ENCODE peak calls at places on chromosomes 2 and 18, in eight cellular contexts. One of them, this sample, is unnamed.

GRCh38 chr2:11872247-11872947 is 126.0 kb downstream of the LPIN1 start:
- DNase-seq in tibial artery: no peak
- DNase-seq in HS-5: no peak
- DNase-seq in activated CD4-positive, alpha-beta memory T cell treated with anti-CD3 and anti-CD28 coated beads for 36 hours: no peak
- DNase-seq in RWPE1: no peak
- DNase-seq in fibroblast of mammary gland: no peak
- DNase-seq in activated naive CD4-positive, alpha-beta T cell treated with Interleukin-2 at 50 U/mL for 16 hours: no peak
- DNase-seq in right cardiac atrium: no peak
- DNase-seq in this sample: no peak

GRCh38 chr2:177275671-177276070 is 11.1 kb upstream of the NFE2L2 start:
- DNase-seq in tibial artery: no peak
- DNase-seq in HS-5: no peak
- DNase-seq in activated CD4-positive, alpha-beta memory T cell treated with anti-CD3 and anti-CD28 coated beads for 36 hours: no peak
- DNase-seq in RWPE1: no peak
- DNase-seq in fibroblast of mammary gland: peak; percentile 84
- DNase-seq in activated naive CD4-positive, alpha-beta T cell treated with Interleukin-2 at 50 U/mL for 16 hours: no peak
- DNase-seq in right cardiac atrium: peak; percentile 53
- DNase-seq in this sample: no peak

GRCh38 chr2:221570321-221571107 is 1.6 kb downstream of the EPHA4 start:
- DNase-seq in tibial artery: peak; percentile 65
- DNase-seq in HS-5: no peak
- DNase-seq in activated CD4-positive, alpha-beta memory T cell treated with anti-CD3 and anti-CD28 coated beads for 36 hours: peak; percentile 49
- DNase-seq in RWPE1: no peak
- DNase-seq in fibroblast of mammary gland: peak; percentile 31
- DNase-seq in activated naive CD4-positive, alpha-beta T cell treated with Interleukin-2 at 50 U/mL for 16 hours: peak; percentile 25
- DNase-seq in right cardiac atrium: peak; percentile 45
- DNase-seq in this sample: peak; percentile 16

GRCh38 chr2:238107525-238108422 is 7.6 kb downstream of the ESPNL start:
- DNase-seq in tibial artery: peak; percentile 63
- DNase-seq in HS-5: no peak
- DNase-seq in activated CD4-positive, alpha-beta memory T cell treated with anti-CD3 and anti-CD28 coated beads for 36 hours: no peak
- DNase-seq in RWPE1: no peak
- DNase-seq in fibroblast of mammary gland: no peak
- DNase-seq in activated naive CD4-positive, alpha-beta T cell treated with Interleukin-2 at 50 U/mL for 16 hours: no peak
- DNase-seq in right cardiac atrium: peak; percentile 40
- DNase-seq in this sample: no peak

GRCh38 chr2:150567771-150568278 is 80.4 kb upstream of the RND3 start:
- DNase-seq in tibial artery: no peak
- DNase-seq in HS-5: peak; percentile 47
- DNase-seq in activated CD4-positive, alpha-beta memory T cell treated with anti-CD3 and anti-CD28 coated beads for 36 hours: no peak
- DNase-seq in RWPE1: no peak
- DNase-seq in fibroblast of mammary gland: peak; percentile 60
- DNase-seq in activated naive CD4-positive, alpha-beta T cell treated with Interleukin-2 at 50 U/mL for 16 hours: no peak
- DNase-seq in right cardiac atrium: no peak
- DNase-seq in this sample: no peak

GRCh38 chr2:29191817-29192216 is 76.6 kb downstream of the CLIP4 start:
- DNase-seq in tibial artery: no peak
- DNase-seq in HS-5: no peak
- DNase-seq in activated CD4-positive, alpha-beta memory T cell treated with anti-CD3 and anti-CD28 coated beads for 36 hours: no peak
- DNase-seq in RWPE1: no peak
- DNase-seq in fibroblast of mammary gland: no peak
- DNase-seq in activated naive CD4-positive, alpha-beta T cell treated with Interleukin-2 at 50 U/mL for 16 hours: no peak
- DNase-seq in right cardiac atrium: no peak
- DNase-seq in this sample: no peak

GRCh38 chr18:62372156-62372555 is 47.0 kb downstream of the TNFRSF11A start:
- DNase-seq in tibial artery: no peak
- DNase-seq in HS-5: no peak
- DNase-seq in activated CD4-positive, alpha-beta memory T cell treated with anti-CD3 and anti-CD28 coated beads for 36 hours: no peak
- DNase-seq in RWPE1: no peak
- DNase-seq in fibroblast of mammary gland: no peak
- DNase-seq in activated naive CD4-positive, alpha-beta T cell treated with Interleukin-2 at 50 U/mL for 16 hours: no peak
- DNase-seq in right cardiac atrium: no peak
- DNase-seq in this sample: no peak

GRCh38 chr2:135132314-135132713 is 80.2 kb downstream of the RAB3GAP1 start:
- DNase-seq in tibial artery: no peak
- DNase-seq in HS-5: peak; percentile 19
- DNase-seq in activated CD4-positive, alpha-beta memory T cell treated with anti-CD3 and anti-CD28 coated beads for 36 hours: no peak
- DNase-seq in RWPE1: no peak
- DNase-seq in fibroblast of mammary gland: peak; percentile 54
- DNase-seq in activated naive CD4-positive, alpha-beta T cell treated with Interleukin-2 at 50 U/mL for 16 hours: no peak
- DNase-seq in right cardiac atrium: no peak
- DNase-seq in this sample: no peak

GRCh38 chr2:168307379-168307778 is 60.0 kb upstream of the STK39 start:
- DNase-seq in tibial artery: no peak
- DNase-seq in HS-5: no peak
- DNase-seq in activated CD4-positive, alpha-beta memory T cell treated with anti-CD3 and anti-CD28 coated beads for 36 hours: no peak
- DNase-seq in RWPE1: no peak
- DNase-seq in fibroblast of mammary gland: no peak
- DNase-seq in activated naive CD4-positive, alpha-beta T cell treated with Interleukin-2 at 50 U/mL for 16 hours: no peak
- DNase-seq in right cardiac atrium: no peak
- DNase-seq in this sample: no peak

GRCh38 chr2:44955593-44956449 is 14.3 kb downstream of the SIX3 start:
- DNase-seq in tibial artery: peak; percentile 81
- DNase-seq in HS-5: no peak
- DNase-seq in activated CD4-positive, alpha-beta memory T cell treated with anti-CD3 and anti-CD28 coated beads for 36 hours: peak; percentile 83
- DNase-seq in RWPE1: peak; percentile 77
- DNase-seq in fibroblast of mammary gland: peak; percentile 72
- DNase-seq in activated naive CD4-positive, alpha-beta T cell treated with Interleukin-2 at 50 U/mL for 16 hours: peak; percentile 76
- DNase-seq in right cardiac atrium: peak; percentile 84
- DNase-seq in this sample: peak; percentile 89

GRCh38 chr2:112666764-112667122 is 21.0 kb downstream of the SLC20A1 start:
- DNase-seq in tibial artery: no peak
- DNase-seq in HS-5: no peak
- DNase-seq in activated CD4-positive, alpha-beta memory T cell treated with anti-CD3 and anti-CD28 coated beads for 36 hours: no peak
- DNase-seq in RWPE1: no peak
- DNase-seq in fibroblast of mammary gland: peak; percentile 49
- DNase-seq in activated naive CD4-positive, alpha-beta T cell treated with Interleukin-2 at 50 U/mL for 16 hours: no peak
- DNase-seq in right cardiac atrium: no peak
- DNase-seq in this sample: no peak

GRCh38 chr2:201854221-201854801 is 48.0 kb downstream of the CDK15 start:
- DNase-seq in tibial artery: no peak
- DNase-seq in HS-5: peak; percentile 97
- DNase-seq in activated CD4-positive, alpha-beta memory T cell treated with anti-CD3 and anti-CD28 coated beads for 36 hours: no peak
- DNase-seq in RWPE1: peak; percentile 73
- DNase-seq in fibroblast of mammary gland: peak; percentile 98
- DNase-seq in activated naive CD4-positive, alpha-beta T cell treated with Interleukin-2 at 50 U/mL for 16 hours: no peak
- DNase-seq in right cardiac atrium: no peak
- DNase-seq in this sample: no peak

GRCh38 chr2:44016282-44016681 is 20.5 kb upstream of the LRPPRC start:
- DNase-seq in tibial artery: no peak
- DNase-seq in HS-5: no peak
- DNase-seq in activated CD4-positive, alpha-beta memory T cell treated with anti-CD3 and anti-CD28 coated beads for 36 hours: peak; percentile 55
- DNase-seq in RWPE1: peak; percentile 42
- DNase-seq in fibroblast of mammary gland: peak; percentile 56
- DNase-seq in activated naive CD4-positive, alpha-beta T cell treated with Interleukin-2 at 50 U/mL for 16 hours: peak; percentile 20
- DNase-seq in right cardiac atrium: peak; percentile 78
- DNase-seq in this sample: peak; percentile 59

GRCh38 chr2:158098171-158098570 is 3.5 kb upstream of the UPP2 start:
- DNase-seq in tibial artery: no peak
- DNase-seq in HS-5: no peak
- DNase-seq in activated CD4-positive, alpha-beta memory T cell treated with anti-CD3 and anti-CD28 coated beads for 36 hours: no peak
- DNase-seq in RWPE1: no peak
- DNase-seq in fibroblast of mammary gland: no peak
- DNase-seq in activated naive CD4-positive, alpha-beta T cell treated with Interleukin-2 at 50 U/mL for 16 hours: no peak
- DNase-seq in right cardiac atrium: no peak
- DNase-seq in this sample: no peak

GRCh38 chr2:216664593-216665034 is 30.7 kb downstream of the IGFBP5 start:
- DNase-seq in tibial artery: no peak
- DNase-seq in HS-5: peak; percentile 16
- DNase-seq in activated CD4-positive, alpha-beta memory T cell treated with anti-CD3 and anti-CD28 coated beads for 36 hours: no peak
- DNase-seq in RWPE1: no peak
- DNase-seq in fibroblast of mammary gland: peak; percentile 40
- DNase-seq in activated naive CD4-positive, alpha-beta T cell treated with Interleukin-2 at 50 U/mL for 16 hours: no peak
- DNase-seq in right cardiac atrium: no peak
- DNase-seq in this sample: no peak

GRCh38 chr2:173854840-173855239 is 110.3 kb downstream of the SP3 start:
- DNase-seq in tibial artery: no peak
- DNase-seq in HS-5: peak; percentile 37
- DNase-seq in activated CD4-positive, alpha-beta memory T cell treated with anti-CD3 and anti-CD28 coated beads for 36 hours: no peak
- DNase-seq in RWPE1: no peak
- DNase-seq in fibroblast of mammary gland: peak; percentile 75
- DNase-seq in activated naive CD4-positive, alpha-beta T cell treated with Interleukin-2 at 50 U/mL for 16 hours: no peak
- DNase-seq in right cardiac atrium: peak; percentile 68
- DNase-seq in this sample: no peak

GRCh38 chr18:61323951-61324350 is 9.3 kb upstream of the CDH20 start:
- DNase-seq in tibial artery: no peak
- DNase-seq in HS-5: no peak
- DNase-seq in activated CD4-positive, alpha-beta memory T cell treated with anti-CD3 and anti-CD28 coated beads for 36 hours: no peak
- DNase-seq in RWPE1: no peak
- DNase-seq in fibroblast of mammary gland: peak; percentile 67
- DNase-seq in activated naive CD4-positive, alpha-beta T cell treated with Interleukin-2 at 50 U/mL for 16 hours: no peak
- DNase-seq in right cardiac atrium: no peak
- DNase-seq in this sample: no peak

GRCh38 chr2:189092936-189093335 is 86.6 kb downstream of the COL5A2 start:
- DNase-seq in tibial artery: peak; percentile 77
- DNase-seq in HS-5: no peak
- DNase-seq in activated CD4-positive, alpha-beta memory T cell treated with anti-CD3 and anti-CD28 coated beads for 36 hours: no peak
- DNase-seq in RWPE1: no peak
- DNase-seq in fibroblast of mammary gland: peak; percentile 96
- DNase-seq in activated naive CD4-positive, alpha-beta T cell treated with Interleukin-2 at 50 U/mL for 16 hours: no peak
- DNase-seq in right cardiac atrium: peak; percentile 73
- DNase-seq in this sample: no peak

GRCh38 chr2:235262750-235263149 is 231.1 kb upstream of the AGAP1 start:
- DNase-seq in tibial artery: no peak
- DNase-seq in HS-5: no peak
- DNase-seq in activated CD4-positive, alpha-beta memory T cell treated with anti-CD3 and anti-CD28 coated beads for 36 hours: no peak
- DNase-seq in RWPE1: no peak
- DNase-seq in fibroblast of mammary gland: no peak
- DNase-seq in activated naive CD4-positive, alpha-beta T cell treated with Interleukin-2 at 50 U/mL for 16 hours: no peak
- DNase-seq in right cardiac atrium: peak; percentile 55
- DNase-seq in this sample: no peak

GRCh38 chr2:170827841-170828532 is 11.3 kb downstream of the GAD1 start:
- DNase-seq in tibial artery: no peak
- DNase-seq in HS-5: no peak
- DNase-seq in activated CD4-positive, alpha-beta memory T cell treated with anti-CD3 and anti-CD28 coated beads for 36 hours: no peak
- DNase-seq in RWPE1: no peak
- DNase-seq in fibroblast of mammary gland: no peak
- DNase-seq in activated naive CD4-positive, alpha-beta T cell treated with Interleukin-2 at 50 U/mL for 16 hours: no peak
- DNase-seq in right cardiac atrium: no peak
- DNase-seq in this sample: no peak

GRCh38 chr2:157628532-157629415 is at the start of gene ACVR1C:
- DNase-seq in tibial artery: peak; percentile 70
- DNase-seq in HS-5: no peak
- DNase-seq in activated CD4-positive, alpha-beta memory T cell treated with anti-CD3 and anti-CD28 coated beads for 36 hours: peak; percentile 79
- DNase-seq in RWPE1: peak; percentile 56
- DNase-seq in fibroblast of mammary gland: peak; percentile 46
- DNase-seq in activated naive CD4-positive, alpha-beta T cell treated with Interleukin-2 at 50 U/mL for 16 hours: peak; percentile 67
- DNase-seq in right cardiac atrium: peak; percentile 81
- DNase-seq in this sample: peak; percentile 65

GRCh38 chr2:44163782-44164181 is 4.9 kb upstream of the PPM1B start:
- DNase-seq in tibial artery: no peak
- DNase-seq in HS-5: no peak
- DNase-seq in activated CD4-positive, alpha-beta memory T cell treated with anti-CD3 and anti-CD28 coated beads for 36 hours: no peak
- DNase-seq in RWPE1: no peak
- DNase-seq in fibroblast of mammary gland: no peak
- DNase-seq in activated naive CD4-positive, alpha-beta T cell treated with Interleukin-2 at 50 U/mL for 16 hours: no peak
- DNase-seq in right cardiac atrium: no peak
- DNase-seq in this sample: no peak

GRCh38 chr2:216857131-216857550 is 2.7 kb downstream of the TNP1 start:
- DNase-seq in tibial artery: no peak
- DNase-seq in HS-5: peak; percentile 56
- DNase-seq in activated CD4-positive, alpha-beta memory T cell treated with anti-CD3 and anti-CD28 coated beads for 36 hours: peak; percentile 20
- DNase-seq in RWPE1: no peak
- DNase-seq in fibroblast of mammary gland: peak; percentile 48
- DNase-seq in activated naive CD4-positive, alpha-beta T cell treated with Interleukin-2 at 50 U/mL for 16 hours: no peak
- DNase-seq in right cardiac atrium: no peak
- DNase-seq in this sample: peak; percentile 37

GRCh38 chr2:71658771-71659170 is 205.4 kb downstream of the DYSF start:
- DNase-seq in tibial artery: peak; percentile 50
- DNase-seq in HS-5: no peak
- DNase-seq in activated CD4-positive, alpha-beta memory T cell treated with anti-CD3 and anti-CD28 coated beads for 36 hours: no peak
- DNase-seq in RWPE1: no peak
- DNase-seq in fibroblast of mammary gland: no peak
- DNase-seq in activated naive CD4-positive, alpha-beta T cell treated with Interleukin-2 at 50 U/mL for 16 hours: no peak
- DNase-seq in right cardiac atrium: no peak
- DNase-seq in this sample: no peak

GRCh38 chr2:168583710-168584521 is 127.8 kb downstream of the CERS6 start:
- DNase-seq in tibial artery: no peak
- DNase-seq in HS-5: peak; percentile 64
- DNase-seq in activated CD4-positive, alpha-beta memory T cell treated with anti-CD3 and anti-CD28 coated beads for 36 hours: no peak
- DNase-seq in RWPE1: peak; percentile 75
- DNase-seq in fibroblast of mammary gland: peak; percentile 88
- DNase-seq in activated naive CD4-positive, alpha-beta T cell treated with Interleukin-2 at 50 U/mL for 16 hours: no peak
- DNase-seq in right cardiac atrium: no peak
- DNase-seq in this sample: no peak

GRCh38 chr2:96305091-96305978 is at the start of gene SNRNP200:
- DNase-seq in tibial artery: peak; percentile 92
- DNase-seq in HS-5: peak; percentile 90
- DNase-seq in activated CD4-positive, alpha-beta memory T cell treated with anti-CD3 and anti-CD28 coated beads for 36 hours: peak; percentile 94
- DNase-seq in RWPE1: peak; percentile 80
- DNase-seq in fibroblast of mammary gland: peak; percentile 77
- DNase-seq in activated naive CD4-positive, alpha-beta T cell treated with Interleukin-2 at 50 U/mL for 16 hours: peak; percentile 92
- DNase-seq in right cardiac atrium: peak; percentile 95
- DNase-seq in this sample: peak; percentile 94

GRCh38 chr2:129728251-129728972 is 251.1 kb upstream of the RAB6C start:
- DNase-seq in tibial artery: no peak
- DNase-seq in HS-5: no peak
- DNase-seq in activated CD4-positive, alpha-beta memory T cell treated with anti-CD3 and anti-CD28 coated beads for 36 hours: no peak
- DNase-seq in RWPE1: no peak
- DNase-seq in fibroblast of mammary gland: no peak
- DNase-seq in activated naive CD4-positive, alpha-beta T cell treated with Interleukin-2 at 50 U/mL for 16 hours: no peak
- DNase-seq in right cardiac atrium: no peak
- DNase-seq in this sample: no peak

GRCh38 chr2:138536302-138536701 is 34.7 kb downstream of the SPOPL start:
- DNase-seq in tibial artery: no peak
- DNase-seq in HS-5: no peak
- DNase-seq in activated CD4-positive, alpha-beta memory T cell treated with anti-CD3 and anti-CD28 coated beads for 36 hours: no peak
- DNase-seq in RWPE1: peak; percentile 6
- DNase-seq in fibroblast of mammary gland: peak; percentile 66
- DNase-seq in activated naive CD4-positive, alpha-beta T cell treated with Interleukin-2 at 50 U/mL for 16 hours: no peak
- DNase-seq in right cardiac atrium: no peak
- DNase-seq in this sample: no peak

GRCh38 chr18:22170421-22171262 is 1.3 kb downstream of the GATA6 start:
- DNase-seq in tibial artery: no peak
- DNase-seq in HS-5: no peak
- DNase-seq in activated CD4-positive, alpha-beta memory T cell treated with anti-CD3 and anti-CD28 coated beads for 36 hours: peak; percentile 21
- DNase-seq in RWPE1: peak; percentile 53
- DNase-seq in fibroblast of mammary gland: peak; percentile 58
- DNase-seq in activated naive CD4-positive, alpha-beta T cell treated with Interleukin-2 at 50 U/mL for 16 hours: no peak
- DNase-seq in right cardiac atrium: peak; percentile 83
- DNase-seq in this sample: peak; percentile 29

GRCh38 chr2:162824319-162824718 is 14.2 kb downstream of the KCNH7 start:
- DNase-seq in tibial artery: no peak
- DNase-seq in HS-5: no peak
- DNase-seq in activated CD4-positive, alpha-beta memory T cell treated with anti-CD3 and anti-CD28 coated beads for 36 hours: no peak
- DNase-seq in RWPE1: no peak
- DNase-seq in fibroblast of mammary gland: no peak
- DNase-seq in activated naive CD4-positive, alpha-beta T cell treated with Interleukin-2 at 50 U/mL for 16 hours: no peak
- DNase-seq in right cardiac atrium: no peak
- DNase-seq in this sample: no peak

GRCh38 chr2:199485732-199486335 is 28.1 kb upstream of the SATB2 start:
- DNase-seq in tibial artery: no peak
- DNase-seq in HS-5: no peak
- DNase-seq in activated CD4-positive, alpha-beta memory T cell treated with anti-CD3 and anti-CD28 coated beads for 36 hours: peak; percentile 61
- DNase-seq in RWPE1: peak; percentile 54
- DNase-seq in fibroblast of mammary gland: peak; percentile 54
- DNase-seq in activated naive CD4-positive, alpha-beta T cell treated with Interleukin-2 at 50 U/mL for 16 hours: peak; percentile 17
- DNase-seq in right cardiac atrium: no peak
- DNase-seq in this sample: peak; percentile 61

GRCh38 chr2:138831691-138832090 is 51.5 kb upstream of the NXPH2 start:
- DNase-seq in tibial artery: no peak
- DNase-seq in HS-5: no peak
- DNase-seq in activated CD4-positive, alpha-beta memory T cell treated with anti-CD3 and anti-CD28 coated beads for 36 hours: no peak
- DNase-seq in RWPE1: no peak
- DNase-seq in fibroblast of mammary gland: no peak
- DNase-seq in activated naive CD4-positive, alpha-beta T cell treated with Interleukin-2 at 50 U/mL for 16 hours: no peak
- DNase-seq in right cardiac atrium: no peak
- DNase-seq in this sample: no peak

This sample was measured in stimulated activated naive CD8-positive, alpha-beta T cell treated with anti-CD3 and anti-CD28 coated beads, Interleukin-15, Interleukin-2, amounts not matched to agents 100 U/mL and 50 U/mL, for 24 hours.